ENCODE peak calls at places on chromosome 22, in four cellular contexts. One of them, this sample, is unnamed.

GRCh38 chr22:36790648-36791047 is 14.7 kb upstream of the IFT27 start:
- DNase-seq in fibroblast of pulmonary artery: no peak
- DNase-seq in BJ: no peak
- DNase-seq in uterus: no peak
- DNase-seq in this sample: no peak

GRCh38 chr22:27876684-27877083 is 42.4 kb downstream of the PITPNB start:
- DNase-seq in fibroblast of pulmonary artery: no peak
- DNase-seq in BJ: no peak
- DNase-seq in uterus: no peak
- DNase-seq in this sample: peak

GRCh38 chr22:24592846-24593809 is at the start of gene LRRC75B:
- DNase-seq in fibroblast of pulmonary artery: peak
- DNase-seq in BJ: peak
- DNase-seq in uterus: peak
- DNase-seq in this sample: peak

GRCh38 chr22:27798526-27799333 is 2.8 kb downstream of the MN1 start:
- DNase-seq in fibroblast of pulmonary artery: peak
- DNase-seq in BJ: no peak
- DNase-seq in uterus: no peak
- DNase-seq in this sample: peak

GRCh38 chr22:38347944-38348750 is 30.9 kb upstream of the CSNK1E start:
- DNase-seq in fibroblast of pulmonary artery: no peak
- DNase-seq in BJ: no peak
- DNase-seq in uterus: peak
- DNase-seq in this sample: no peak

GRCh38 chr22:46084943-46085830 is 65.1 kb upstream of the PPARA start:
- DNase-seq in fibroblast of pulmonary artery: no peak
- DNase-seq in BJ: no peak
- DNase-seq in uterus: peak
- DNase-seq in this sample: peak

GRCh38 chr22:42905217-42905616 is 48.1 kb upstream of the ARFGAP3 start:
- DNase-seq in fibroblast of pulmonary artery: no peak
- DNase-seq in BJ: no peak
- DNase-seq in uterus: no peak
- DNase-seq in this sample: no peak

GRCh38 chr22:36746571-36746970 is 29.3 kb downstream of the IFT27 start:
- DNase-seq in fibroblast of pulmonary artery: no peak
- DNase-seq in BJ: no peak
- DNase-seq in uterus: no peak
- DNase-seq in this sample: no peak

GRCh38 chr22:23520875-23521441 is 59.1 kb downstream of the IGLL1 start:
- DNase-seq in fibroblast of pulmonary artery: peak
- DNase-seq in BJ: no peak
- DNase-seq in uterus: peak
- DNase-seq in this sample: peak

GRCh38 chr22:20956258-20957117 is 10.6 kb upstream of the AIFM3 start:
- DNase-seq in fibroblast of pulmonary artery: peak
- DNase-seq in BJ: no peak
- DNase-seq in uterus: no peak
- DNase-seq in this sample: peak

GRCh38 chr22:46708766-46709330 is 29.2 kb downstream of the CERK start:
- DNase-seq in fibroblast of pulmonary artery: no peak
- DNase-seq in BJ: no peak
- DNase-seq in uterus: no peak
- DNase-seq in this sample: no peak

GRCh38 chr22:35380013-35380412 is 883 bp upstream of the HMOX1 start:
- DNase-seq in fibroblast of pulmonary artery: peak
- DNase-seq in BJ: no peak
- DNase-seq in uterus: no peak
- DNase-seq in this sample: peak

DNA sequence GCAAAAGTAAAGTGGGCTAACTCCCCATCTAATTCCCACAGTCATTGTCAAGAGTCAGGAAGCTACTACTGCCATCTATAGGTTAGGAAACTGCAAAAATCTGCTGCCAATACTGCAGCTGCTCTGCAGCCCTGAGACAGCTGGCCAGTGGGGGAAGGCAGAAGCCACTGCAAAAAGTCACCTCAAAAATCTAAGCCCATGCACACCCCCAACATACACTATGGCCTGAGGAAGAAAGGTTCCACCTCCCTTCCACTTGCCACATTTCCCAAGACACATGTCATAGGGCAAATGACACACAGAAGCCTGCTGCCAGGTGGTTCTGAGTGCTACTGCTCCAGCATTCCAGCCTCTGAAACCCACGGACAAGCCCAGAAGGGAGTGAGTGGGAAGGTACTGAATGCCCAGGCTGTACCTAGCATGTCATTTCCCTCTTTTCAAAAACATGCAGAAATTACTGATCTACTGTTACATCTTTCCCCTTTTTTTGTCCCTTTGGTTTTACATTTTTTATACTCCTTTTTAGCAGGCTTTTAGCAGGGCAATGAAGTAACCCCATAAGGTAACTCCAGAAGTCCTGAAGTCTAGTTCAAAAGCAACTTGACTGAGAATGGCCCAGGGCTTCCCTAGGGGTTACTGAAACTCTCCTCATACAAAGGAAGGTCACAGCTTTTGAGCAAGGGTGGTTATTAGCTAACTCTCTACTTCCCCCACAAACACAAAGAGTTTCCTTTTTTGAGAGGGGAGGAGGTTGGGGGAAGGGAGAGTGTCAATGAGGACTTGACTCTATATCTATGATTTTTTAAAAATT is 36.8 kb downstream of the DGCR2 start:
- DNase-seq in fibroblast of pulmonary artery: peak
- DNase-seq in BJ: no peak
- DNase-seq in uterus: no peak
- DNase-seq in this sample: peak
- TF ChIP-seq CTCF in fibroblast of pulmonary artery: peak
- TF ChIP-seq CTCF in BJ: peak
- TF ChIP-seq CTCF in uterus: no peak
- TF ChIP-seq CTCF in this sample: peak

GRCh38 chr22:16955678-16956210 is 52.3 kb downstream of the GAB4 start:
- DNase-seq in fibroblast of pulmonary artery: no peak
- DNase-seq in BJ: no peak
- DNase-seq in uterus: no peak
- DNase-seq in this sample: no peak
- TF ChIP-seq CTCF in fibroblast of pulmonary artery: no peak
- TF ChIP-seq CTCF in BJ: no peak
- TF ChIP-seq CTCF in uterus: no peak
- TF ChIP-seq CTCF in this sample: no peak

DNA sequence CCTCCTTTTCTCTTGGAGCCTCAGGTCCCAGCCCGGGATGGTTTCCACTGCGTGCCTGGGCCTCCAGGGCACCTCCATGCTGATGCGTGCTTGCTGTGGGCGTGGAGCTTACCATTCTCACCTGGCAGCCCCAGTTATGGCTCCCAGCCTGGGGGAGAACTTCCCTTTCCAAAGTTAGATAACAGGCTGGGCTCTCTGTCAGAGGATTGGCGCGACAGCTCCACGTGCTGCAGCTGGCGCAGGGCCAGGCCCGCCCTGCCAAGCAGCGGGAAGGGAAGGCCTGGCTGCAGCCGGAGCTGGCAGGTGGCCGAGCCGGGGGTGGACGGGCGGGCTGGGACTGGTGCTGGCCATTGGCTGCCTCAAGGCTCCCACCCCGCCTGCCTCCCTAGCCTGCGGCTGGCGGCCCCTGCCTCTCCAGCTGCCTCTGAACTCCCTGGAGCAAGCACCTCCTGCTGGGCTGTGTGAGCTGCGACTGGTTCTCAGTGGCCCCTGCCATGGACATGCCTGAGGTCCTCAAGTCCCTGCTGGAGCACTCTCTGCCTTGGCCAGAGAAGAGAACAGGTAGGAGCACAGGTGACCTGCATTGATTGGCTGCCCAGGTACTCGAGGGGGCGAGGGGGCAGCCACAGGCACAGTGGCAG is 14.6 kb upstream of the TEF start:
- DNase-seq in fibroblast of pulmonary artery: peak
- DNase-seq in BJ: peak
- DNase-seq in uterus: peak
- DNase-seq in this sample: peak
- TF ChIP-seq CTCF in fibroblast of pulmonary artery: peak
- TF ChIP-seq CTCF in BJ: peak
- TF ChIP-seq CTCF in uterus: peak
- TF ChIP-seq CTCF in this sample: peak

GRCh38 chr22:17910561-17911311 is 113.6 kb downstream of the MICAL3 start:
- DNase-seq in fibroblast of pulmonary artery: peak
- DNase-seq in BJ: peak
- DNase-seq in uterus: peak
- DNase-seq in this sample: peak
- TF ChIP-seq CTCF in fibroblast of pulmonary artery: peak
- TF ChIP-seq CTCF in BJ: peak
- TF ChIP-seq CTCF in uterus: peak
- TF ChIP-seq CTCF in this sample: peak

GRCh38 chr22:31241936-31242335 is 29.8 kb downstream of the LIMK2 start:
- DNase-seq in fibroblast of pulmonary artery: peak
- DNase-seq in BJ: no peak
- DNase-seq in uterus: no peak
- DNase-seq in this sample: peak
- TF ChIP-seq CTCF in fibroblast of pulmonary artery: peak
- TF ChIP-seq CTCF in BJ: peak
- TF ChIP-seq CTCF in uterus: no peak
- TF ChIP-seq CTCF in this sample: peak